ENCODE peak calls at places on chromosomes 12 and 14, in five cellular contexts. S is heart right ventricle, K is choroid plexus epithelial cell, P is MCF 10A, F is fibroblast of lung. J is an unnamed sample.

GRCh38 chr14:22314183-22314820 is 274.7 kb downstream of the DAD1 start:
- DNase-seq in S (no peak), K (peak), P (peak), F (peak), J (peak)

GRCh38 chr14:32012062-32012461 is 65.0 kb upstream of the ARHGAP5 start:
- DNase-seq in S (no peak), K (peak), P (peak), F (no peak), J (no peak)

GRCh38 chr12:48001426-48002178 is 2.7 kb downstream of the COL2A1 start:
- DNase-seq in S (peak), K (no peak), P (peak), F (peak), J (peak)

GRCh38 chr12:119687344-119687865 is 19.5 kb downstream of the PRKAB1 start:
- DNase-seq in S (no peak), K (no peak), P (no peak), F (no peak), J (no peak)

GRCh38 chr14:61033024-61033423 is 52.0 kb downstream of the SLC38A6 start:
- DNase-seq in S (no peak), K (no peak), P (no peak), F (peak), J (no peak)

GRCh38 chr14:59832663-59833294 is 37.8 kb downstream of the RTN1 start:
- DNase-seq in S (no peak), K (no peak), P (no peak), F (no peak), J (no peak)

GRCh38 chr14:61730756-61731373 is 31.4 kb upstream of the SNAPC1 start:
- DNase-seq in S (no peak), K (no peak), P (no peak), F (peak), J (no peak)

GRCh38 chr12:107091989-107092641 is 1.2 kb downstream of the CRY1 start:
- DNase-seq in S (no peak), K (peak), P (peak), F (peak), J (peak)

GRCh38 chr12:2291182-2291832 is 238.5 kb downstream of the CACNA1C start:
- DNase-seq in S (no peak), K (peak), P (peak), F (peak), J (peak)

GRCh38 chr14:25111061-25111601 is 61.2 kb upstream of the STXBP6 start:
- DNase-seq in S (no peak), K (peak), P (no peak), F (peak), J (peak)

GRCh38 chr14:28635387-28635786 is 131.2 kb upstream of the FOXG1 start:
- DNase-seq in S (no peak), K (peak), P (peak), F (peak), J (peak)

GRCh38 chr12:126464157-126464556 is 1398.9 kb downstream of the AACS start:
- DNase-seq in S (no peak), K (no peak), P (peak), F (no peak), J (no peak)

GRCh38 chr12:114269153-114269552 is 136.8 kb downstream of the TBX5 start:
- DNase-seq in S (no peak), K (no peak), P (peak), F (no peak), J (no peak)

GRCh38 chr12:47651368-47652254 is 54.2 kb downstream of the RPAP3 start:
- DNase-seq in S (peak), K (peak), P (peak), F (peak), J (peak)

GRCh38 chr12:69894800-69895199 is 69.8 kb downstream of the MYRFL start:
- DNase-seq in S (no peak), K (no peak), P (no peak), F (no peak), J (no peak)

GRCh38 chr12:132490481-132491348 is 764 bp downstream of the FBRSL1 start:
- DNase-seq in S (no peak), K (peak), P (no peak), F (no peak), J (no peak)

GRCh38 chr12:125079943-125080645 is 14.9 kb downstream of the AACS start:
- DNase-seq in S (no peak), K (peak), P (peak), F (peak), J (no peak)

GRCh38 chr12:39375206-39375808 is 67.6 kb downstream of the KIF21A start:
- DNase-seq in S (no peak), K (no peak), P (peak), F (no peak), J (peak)

GRCh38 chr14:49892301-49892635 is 614 bp upstream of the ARF6 start:
- DNase-seq in S (no peak), K (peak), P (peak), F (peak), J (peak)

GRCh38 chr14:104741108-104741802 is 11.7 kb upstream of the SIVA1 start:
- DNase-seq in S (no peak), K (no peak), P (no peak), F (no peak), J (no peak)

GRCh38 chr14:35383569-35384385 is 20.8 kb downstream of the NFKBIA start:
- DNase-seq in S (no peak), K (no peak), P (no peak), F (no peak), J (no peak)

GRCh38 chr14:35387209-35387608 is 17.3 kb downstream of the NFKBIA start:
- DNase-seq in S (no peak), K (no peak), P (no peak), F (no peak), J (no peak)

GRCh38 chr14:35386673-35387125 is 17.9 kb downstream of the NFKBIA start:
- DNase-seq in S (no peak), K (peak), P (no peak), F (no peak), J (no peak)

GRCh38 chr14:35385042-35385839 is 19.3 kb downstream of the NFKBIA start:
- DNase-seq in S (peak), K (peak), P (peak), F (peak), J (peak)

GRCh38 chr14:35384386-35385041 is 20.0 kb downstream of the NFKBIA start:
- DNase-seq in S (peak), K (peak), P (peak), F (peak), J (peak)
- TF ChIP-seq CTCF in S (peak), K (peak), P (no peak), F (peak), J (peak)

GRCh38 chr14:76498536-76498935 is 122.6 kb downstream of the ESRRB start:
- DNase-seq in S (no peak), K (no peak), P (no peak), F (no peak), J (no peak)

GRCh38 chr14:76499399-76499798 is 123.5 kb downstream of the ESRRB start:
- DNase-seq in S (no peak), K (no peak), P (no peak), F (no peak), J (no peak)

GRCh38 chr14:76495983-76496382 is 120.0 kb downstream of the ESRRB start:
- DNase-seq in S (no peak), K (no peak), P (no peak), F (no peak), J (no peak)

GRCh38 chr14:76498976-76499375 is 123.0 kb downstream of the ESRRB start:
- DNase-seq in S (no peak), K (no peak), P (no peak), F (no peak), J (no peak)

DNA sequence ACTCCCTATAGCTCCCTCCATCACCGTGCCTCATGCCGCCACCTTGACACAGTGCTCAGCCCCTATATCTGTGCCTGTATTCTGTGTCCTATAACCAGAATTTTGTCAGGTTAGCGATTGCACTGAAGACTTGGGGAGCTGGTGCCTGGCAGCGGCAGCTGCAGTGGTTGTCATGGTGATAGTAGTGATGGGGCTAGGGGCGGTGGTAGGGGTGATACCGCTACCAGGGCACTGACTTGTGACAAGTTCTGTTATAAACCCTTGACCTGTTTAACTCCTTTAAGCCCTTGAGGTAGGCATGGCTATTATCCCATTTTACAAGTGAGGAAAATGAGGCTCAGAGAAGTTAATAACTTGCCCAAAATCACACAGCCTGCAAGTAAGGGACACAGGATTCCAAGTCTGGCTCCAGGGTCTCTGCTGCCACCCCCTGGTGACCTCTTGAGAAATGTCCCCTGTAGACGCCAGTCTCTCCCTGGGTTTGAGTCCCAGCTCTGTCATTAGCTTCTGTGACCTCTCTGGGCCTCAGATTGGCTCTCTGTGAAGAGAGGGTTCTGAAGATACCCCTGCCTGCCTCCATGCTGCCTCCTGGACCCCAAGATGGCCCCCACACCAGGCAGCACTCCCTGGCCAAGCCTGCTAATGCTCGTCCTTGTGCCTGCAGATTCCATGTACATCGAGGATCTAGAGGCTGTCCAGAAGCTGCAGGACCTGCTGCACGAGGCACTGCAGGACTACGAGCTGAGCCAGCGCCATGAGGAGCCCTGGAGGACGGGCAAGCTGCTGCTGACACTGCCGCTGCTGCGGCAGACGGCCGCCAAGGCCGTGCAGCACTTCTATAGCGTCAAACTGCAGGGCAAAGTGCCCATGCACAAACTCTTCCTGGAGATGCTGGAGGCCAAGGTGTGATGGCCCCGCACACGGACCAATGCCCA is 121.9 kb downstream of the ESRRB start:
- DNase-seq in S (no peak), K (no peak), P (no peak), F (no peak), J (no peak)
- TF ChIP-seq CTCF in S (no peak), K (no peak), P (no peak), F (no peak), J (no peak)

DNA sequence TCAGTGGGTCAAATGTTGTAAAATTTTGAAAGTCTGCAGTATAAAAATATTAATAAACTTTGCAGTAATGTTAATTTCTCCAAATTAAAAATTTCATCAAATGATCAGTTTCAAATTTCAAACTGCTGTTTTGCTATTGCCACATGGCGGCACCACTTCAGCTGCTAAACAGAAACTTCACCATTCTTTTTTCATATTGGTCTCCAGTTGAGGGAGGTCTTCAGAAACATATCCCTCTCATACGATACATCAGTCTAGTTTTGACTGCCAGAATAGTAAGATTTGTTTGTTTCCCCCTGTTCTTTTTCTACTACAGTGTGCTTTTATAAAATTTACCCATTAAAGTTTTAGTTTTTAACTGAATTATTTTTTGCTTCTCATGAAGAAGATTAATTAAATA is 4.2 kb upstream of the TRHDE start:
- DNase-seq in S (no peak), K (peak), P (no peak), F (peak), J (peak)
- TF ChIP-seq CTCF in S (no peak), K (peak), P (no peak), F (peak), J (peak)

GRCh38 chr12:77213316-77213715 is 147.9 kb upstream of the E2F7 start:
- DNase-seq in S (no peak), K (no peak), P (no peak), F (no peak), J (no peak)
- TF ChIP-seq CTCF in S (peak), K (no peak), P (no peak), F (no peak), J (no peak)

GRCh38 chr14:100422556-100423420 is 99.6 kb downstream of the SLC25A47 start:
- DNase-seq in S (no peak), K (peak), P (peak), F (peak), J (peak)

GRCh38 chr14:100417466-100417865 is 94.3 kb downstream of the SLC25A47 start:
- DNase-seq in S (no peak), K (peak), P (peak), F (peak), J (peak)

GRCh38 chr14:100421756-100422470 is 98.8 kb downstream of the SLC25A47 start:
- DNase-seq in S (no peak), K (no peak), P (no peak), F (no peak), J (no peak)

GRCh38 chr14:100416921-100417451 is 93.8 kb downstream of the SLC25A47 start:
- DNase-seq in S (no peak), K (peak), P (peak), F (peak), J (peak)

DNA sequence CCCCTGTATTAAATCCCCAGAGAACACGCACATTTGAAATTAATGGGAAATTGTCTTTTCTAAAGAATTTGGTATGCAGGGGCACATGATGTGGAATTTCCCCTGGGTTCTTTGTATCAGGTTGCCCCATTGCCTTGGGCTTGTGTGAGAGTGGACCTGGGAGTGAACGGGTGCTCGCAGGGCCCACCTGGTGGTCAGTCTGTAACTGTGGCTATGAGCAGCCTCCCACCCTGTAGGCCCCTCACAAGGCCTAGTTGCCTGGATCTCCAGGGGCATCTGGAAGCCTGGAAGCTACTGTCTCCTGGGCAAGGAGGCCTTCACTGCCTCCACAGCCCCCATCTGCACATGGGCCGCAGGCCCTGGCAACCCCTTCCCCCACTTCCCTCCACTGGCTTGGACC is 96.7 kb downstream of the SLC25A47 start:
- DNase-seq in S (no peak), K (no peak), P (no peak), F (no peak), J (no peak)
- TF ChIP-seq CTCF in S (no peak), K (peak), P (no peak), F (no peak), J (peak)

GRCh38 chr14:54396183-54396492 is 669 bp upstream of the CDKN3 start:
- DNase-seq in S (no peak), K (no peak), P (no peak), F (no peak), J (no peak)

GRCh38 chr14:54395716-54396115 is 1.1 kb upstream of the CDKN3 start:
- DNase-seq in S (no peak), K (no peak), P (no peak), F (no peak), J (no peak)

GRCh38 chr14:54395284-54395683 is 1.5 kb upstream of the CDKN3 start:
- DNase-seq in S (no peak), K (no peak), P (no peak), F (no peak), J (no peak)

GRCh38 chr14:54398028-54398368 is 1.2 kb downstream of the CDKN3 start:
- DNase-seq in S (no peak), K (no peak), P (peak), F (no peak), J (no peak)

GRCh38 chr14:54396493-54397335 is at the start of gene CDKN3:
- DNase-seq in S (peak), K (peak), P (peak), F (peak), J (peak)
- TF ChIP-seq CTCF in S (peak), K (peak), P (peak), F (peak), J (peak)

GRCh38 chr12:121378736-121379135 is 21.2 kb upstream of the RNF34 start:
- DNase-seq in S (no peak), K (no peak), P (no peak), F (no peak), J (no peak)

GRCh38 chr12:121388421-121388981 is 11.4 kb upstream of the RNF34 start:
- DNase-seq in S (no peak), K (peak), P (peak), F (peak), J (peak)

GRCh38 chr12:121379945-121380344 is 20.0 kb upstream of the RNF34 start:
- DNase-seq in S (no peak), K (no peak), P (no peak), F (no peak), J (no peak)

GRCh38 chr12:121383601-121384019 is 16.3 kb upstream of the RNF34 start:
- DNase-seq in S (no peak), K (no peak), P (no peak), F (no peak), J (no peak)
- TF ChIP-seq CTCF in S (no peak), K (peak), P (no peak), F (no peak), J (peak)

DNA sequence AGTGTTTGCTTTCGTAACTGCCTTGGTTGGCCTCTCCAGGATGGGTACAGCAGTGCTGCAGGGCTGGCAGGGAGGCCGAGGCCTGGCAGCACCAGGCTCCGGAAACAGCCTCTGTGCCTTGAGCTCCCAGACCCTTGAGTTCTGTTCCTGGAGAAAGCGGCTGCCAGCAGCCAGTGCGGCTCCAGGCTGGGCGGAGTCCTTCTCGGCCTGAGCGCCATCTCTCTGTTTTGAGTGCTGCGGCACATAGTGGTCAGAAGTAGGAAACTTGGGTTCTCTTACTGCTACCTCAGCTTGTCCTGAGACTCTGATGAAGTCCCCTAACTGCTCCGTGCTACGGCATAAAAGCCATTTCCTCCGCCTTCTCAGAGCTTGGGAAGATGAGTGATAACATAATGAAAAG is 65.9 kb downstream of the KCNA1 start:
- DNase-seq in S (no peak), K (no peak), P (no peak), F (no peak), J (no peak)
- TF ChIP-seq CTCF in S (no peak), K (no peak), P (no peak), F (no peak), J (no peak)